ENCODE peak calls at places on chromosomes 2 and 18, in five cellular contexts. One of them, this sample, is unnamed.

GRCh38 chr18:34258176-34258575 is 33.5 kb upstream of the NOL4 start:
- DNase-seq in HCT116: no peak
- DNase-seq in endothelial cell of umbilical vein: no peak
- DNase-seq in colonic mucosa: no peak
- DNase-seq in fibroblast of lung: no peak
- DNase-seq in this sample: no peak

GRCh38 chr18:67035026-67035425 is 431.1 kb upstream of the CDH19 start:
- DNase-seq in HCT116: no peak
- DNase-seq in endothelial cell of umbilical vein: no peak
- DNase-seq in colonic mucosa: no peak
- DNase-seq in fibroblast of lung: no peak
- DNase-seq in this sample: no peak

GRCh38 chr2:134550566-134551164 is 168.1 kb downstream of the TMEM163 start:
- DNase-seq in fibroblast of lung: no peak
- DNase-seq in HCT116: no peak
- DNase-seq in endothelial cell of umbilical vein: no peak
- DNase-seq in colonic mucosa: no peak
- DNase-seq in this sample: no peak

GRCh38 chr2:128288781-128289180 is 29.9 kb downstream of the HS6ST1 start:
- DNase-seq in colonic mucosa: no peak
- DNase-seq in HCT116: no peak
- DNase-seq in endothelial cell of umbilical vein: no peak
- DNase-seq in fibroblast of lung: no peak
- DNase-seq in this sample: no peak

GRCh38 chr2:132038179-132038882 is 123.4 kb downstream of the ANKRD30BL start:
- DNase-seq in fibroblast of lung: no peak
- DNase-seq in HCT116: no peak
- DNase-seq in colonic mucosa: no peak
- DNase-seq in endothelial cell of umbilical vein: no peak
- DNase-seq in this sample: no peak

GRCh38 chr2:239255643-239256042 is 145.2 kb downstream of the HDAC4 start:
- DNase-seq in endothelial cell of umbilical vein: no peak
- DNase-seq in HCT116: no peak
- DNase-seq in colonic mucosa: no peak
- DNase-seq in fibroblast of lung: no peak
- DNase-seq in this sample: no peak

GRCh38 chr2:201470821-201471731 is 19.5 kb downstream of the STRADB start:
- DNase-seq in HCT116: no peak
- DNase-seq in colonic mucosa: no peak
- DNase-seq in fibroblast of lung: peak
- DNase-seq in endothelial cell of umbilical vein: no peak
- DNase-seq in this sample: no peak

GRCh38 chr2:72497761-72498160 is 328.1 kb downstream of the EXOC6B start:
- DNase-seq in endothelial cell of umbilical vein: no peak
- DNase-seq in HCT116: no peak
- DNase-seq in colonic mucosa: no peak
- DNase-seq in fibroblast of lung: peak
- DNase-seq in this sample: no peak

GRCh38 chr2:125797192-125797591 is 858.8 kb upstream of the GYPC start:
- DNase-seq in endothelial cell of umbilical vein: no peak
- DNase-seq in HCT116: no peak
- DNase-seq in colonic mucosa: no peak
- DNase-seq in fibroblast of lung: no peak
- DNase-seq in this sample: no peak

GRCh38 chr2:39736593-39736992 is 42.5 kb downstream of the THUMPD2 start:
- DNase-seq in endothelial cell of umbilical vein: no peak
- DNase-seq in colonic mucosa: no peak
- DNase-seq in fibroblast of lung: peak
- DNase-seq in HCT116: no peak
- DNase-seq in this sample: peak

GRCh38 chr2:8134105-8134903 is 547.6 kb upstream of the ID2 start:
- DNase-seq in colonic mucosa: peak
- DNase-seq in endothelial cell of umbilical vein: peak
- DNase-seq in HCT116: no peak
- DNase-seq in fibroblast of lung: no peak
- DNase-seq in this sample: no peak
- H3K27ac ChIP-seq in colonic mucosa: peak
- H3K27ac ChIP-seq in endothelial cell of umbilical vein: no peak
- H3K27ac ChIP-seq in HCT116: no peak
- H3K27ac ChIP-seq in fibroblast of lung: no peak
- H3K27ac ChIP-seq in this sample: no peak

DNA sequence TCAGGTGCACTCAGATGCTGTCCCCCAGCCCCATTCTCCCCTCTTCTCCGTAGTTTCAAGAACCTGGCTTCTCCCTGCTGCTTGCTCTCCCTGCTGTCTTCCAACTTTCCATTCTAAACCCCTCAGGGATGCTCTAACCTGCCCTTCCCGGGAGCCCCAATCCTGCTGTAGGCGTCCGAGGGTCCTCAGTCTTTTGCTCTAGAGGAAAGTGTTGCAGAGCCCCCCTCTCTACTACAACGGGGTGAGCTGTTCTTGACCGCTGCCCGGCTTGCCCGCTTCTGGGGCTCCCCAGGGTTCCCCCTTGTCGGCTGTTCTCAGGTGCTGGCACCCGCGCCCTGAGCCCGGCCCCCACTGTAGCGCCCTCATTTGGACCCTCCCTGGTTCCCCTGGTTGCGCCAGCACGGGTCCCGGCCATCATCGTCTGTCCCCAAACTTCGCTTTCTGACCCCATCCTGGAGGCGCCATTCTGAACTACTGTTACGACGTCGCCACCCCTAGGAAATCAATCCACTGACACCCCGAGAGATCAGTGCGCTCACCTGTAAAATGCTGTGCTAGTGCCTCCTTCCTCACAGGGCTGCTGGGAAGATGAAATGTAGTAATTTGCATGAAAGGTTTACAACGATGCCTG is 31.9 kb upstream of the REG3G start:
- DNase-seq in fibroblast of lung: no peak
- DNase-seq in endothelial cell of umbilical vein: no peak
- DNase-seq in colonic mucosa: no peak
- DNase-seq in HCT116: no peak
- DNase-seq in this sample: no peak
- H3K27ac ChIP-seq in fibroblast of lung: no peak
- H3K27ac ChIP-seq in endothelial cell of umbilical vein: no peak
- H3K27ac ChIP-seq in colonic mucosa: no peak
- H3K27ac ChIP-seq in HCT116: no peak
- H3K27ac ChIP-seq in this sample: no peak

GRCh38 chr2:195710407-195710806 is 53.4 kb downstream of the SLC39A10 start:
- DNase-seq in fibroblast of lung: peak
- DNase-seq in endothelial cell of umbilical vein: no peak
- DNase-seq in colonic mucosa: no peak
- DNase-seq in HCT116: no peak
- DNase-seq in this sample: peak
- H3K27ac ChIP-seq in fibroblast of lung: peak
- H3K27ac ChIP-seq in endothelial cell of umbilical vein: no peak
- H3K27ac ChIP-seq in colonic mucosa: no peak
- H3K27ac ChIP-seq in HCT116: no peak
- H3K27ac ChIP-seq in this sample: peak

GRCh38 chr2:66571873-66572272 is 136.9 kb downstream of the MEIS1 start:
- DNase-seq in HCT116: no peak
- DNase-seq in colonic mucosa: no peak
- DNase-seq in endothelial cell of umbilical vein: no peak
- DNase-seq in fibroblast of lung: peak
- DNase-seq in this sample: no peak

GRCh38 chr2:66575625-66576371 is 140.9 kb downstream of the MEIS1 start:
- DNase-seq in fibroblast of lung: peak
- DNase-seq in colonic mucosa: peak
- DNase-seq in endothelial cell of umbilical vein: peak
- DNase-seq in HCT116: no peak
- DNase-seq in this sample: peak

GRCh38 chr2:66574701-66575624 is 140.0 kb downstream of the MEIS1 start:
- DNase-seq in endothelial cell of umbilical vein: peak
- DNase-seq in HCT116: no peak
- DNase-seq in fibroblast of lung: peak
- DNase-seq in colonic mucosa: peak
- DNase-seq in this sample: peak

GRCh38 chr2:66573866-66574265 is 138.9 kb downstream of the MEIS1 start:
- DNase-seq in colonic mucosa: no peak
- DNase-seq in endothelial cell of umbilical vein: no peak
- DNase-seq in HCT116: no peak
- DNase-seq in fibroblast of lung: peak
- DNase-seq in this sample: no peak

GRCh38 chr2:66573412-66573811 is 138.5 kb downstream of the MEIS1 start:
- DNase-seq in HCT116: no peak
- DNase-seq in endothelial cell of umbilical vein: no peak
- DNase-seq in fibroblast of lung: no peak
- DNase-seq in colonic mucosa: no peak
- DNase-seq in this sample: no peak
- H3K27ac ChIP-seq in HCT116: no peak
- H3K27ac ChIP-seq in endothelial cell of umbilical vein: no peak
- H3K27ac ChIP-seq in fibroblast of lung: peak
- H3K27ac ChIP-seq in colonic mucosa: no peak
- H3K27ac ChIP-seq in this sample: no peak

DNA sequence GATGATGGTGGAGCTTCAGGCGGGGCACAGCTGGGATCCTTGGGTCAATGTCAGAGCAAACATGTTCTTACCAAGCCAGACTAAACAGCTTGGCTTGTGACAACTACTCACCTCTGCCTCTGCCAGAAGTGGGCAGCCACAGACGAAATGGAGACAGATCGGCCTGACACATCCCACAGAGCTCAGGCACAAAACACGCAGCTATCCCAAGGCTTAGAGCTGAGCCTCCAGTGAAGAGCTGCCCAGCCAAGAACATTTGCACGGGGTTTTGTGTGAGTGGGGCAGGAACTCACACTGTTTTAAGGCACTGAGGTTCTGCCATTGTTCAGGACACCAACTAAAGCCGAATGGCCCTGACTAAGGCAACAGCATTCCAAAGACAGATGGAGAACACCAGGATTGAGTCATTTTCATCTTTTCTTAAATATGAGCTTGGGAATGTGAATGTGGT is 12.8 kb downstream of the PXDN start:
- DNase-seq in colonic mucosa: no peak
- DNase-seq in HCT116: no peak
- DNase-seq in endothelial cell of umbilical vein: no peak
- DNase-seq in fibroblast of lung: peak
- DNase-seq in this sample: peak
- H3K27ac ChIP-seq in colonic mucosa: peak
- H3K27ac ChIP-seq in HCT116: no peak
- H3K27ac ChIP-seq in endothelial cell of umbilical vein: peak
- H3K27ac ChIP-seq in fibroblast of lung: peak
- H3K27ac ChIP-seq in this sample: peak

GRCh38 chr2:2328847-2329246 is 2.2 kb downstream of the MYT1L start:
- DNase-seq in endothelial cell of umbilical vein: no peak
- DNase-seq in HCT116: no peak
- DNase-seq in colonic mucosa: no peak
- DNase-seq in fibroblast of lung: no peak
- DNase-seq in this sample: no peak
- H3K27ac ChIP-seq in endothelial cell of umbilical vein: no peak
- H3K27ac ChIP-seq in HCT116: no peak
- H3K27ac ChIP-seq in colonic mucosa: no peak
- H3K27ac ChIP-seq in fibroblast of lung: no peak
- H3K27ac ChIP-seq in this sample: no peak

GRCh38 chr2:10514287-10514686 is 66.2 kb upstream of the ODC1 start:
- DNase-seq in fibroblast of lung: no peak
- DNase-seq in endothelial cell of umbilical vein: no peak
- DNase-seq in colonic mucosa: no peak
- DNase-seq in HCT116: no peak
- DNase-seq in this sample: no peak

GRCh38 chr2:10515887-10516286 is 67.8 kb upstream of the ODC1 start:
- DNase-seq in HCT116: no peak
- DNase-seq in endothelial cell of umbilical vein: no peak
- DNase-seq in fibroblast of lung: no peak
- DNase-seq in colonic mucosa: no peak
- DNase-seq in this sample: no peak

GRCh38 chr2:10517351-10518043 is 69.4 kb upstream of the ODC1 start:
- DNase-seq in colonic mucosa: no peak
- DNase-seq in HCT116: no peak
- DNase-seq in endothelial cell of umbilical vein: no peak
- DNase-seq in fibroblast of lung: no peak
- DNase-seq in this sample: peak

GRCh38 chr2:10513201-10513600 is 65.1 kb upstream of the ODC1 start:
- DNase-seq in endothelial cell of umbilical vein: no peak
- DNase-seq in fibroblast of lung: no peak
- DNase-seq in HCT116: no peak
- DNase-seq in colonic mucosa: no peak
- DNase-seq in this sample: no peak

GRCh38 chr2:10514743-10515142 is 66.6 kb upstream of the ODC1 start:
- DNase-seq in HCT116: no peak
- DNase-seq in fibroblast of lung: peak
- DNase-seq in colonic mucosa: no peak
- DNase-seq in endothelial cell of umbilical vein: no peak
- DNase-seq in this sample: peak
- H3K27ac ChIP-seq in HCT116: no peak
- H3K27ac ChIP-seq in fibroblast of lung: no peak
- H3K27ac ChIP-seq in colonic mucosa: no peak
- H3K27ac ChIP-seq in endothelial cell of umbilical vein: no peak
- H3K27ac ChIP-seq in this sample: peak

GRCh38 chr2:143937563-143938346 is 582.2 kb downstream of the ZEB2 start:
- DNase-seq in endothelial cell of umbilical vein: peak
- DNase-seq in colonic mucosa: no peak
- DNase-seq in fibroblast of lung: peak
- DNase-seq in HCT116: no peak
- DNase-seq in this sample: no peak
- H3K27ac ChIP-seq in endothelial cell of umbilical vein: no peak
- H3K27ac ChIP-seq in colonic mucosa: peak
- H3K27ac ChIP-seq in fibroblast of lung: peak
- H3K27ac ChIP-seq in HCT116: no peak
- H3K27ac ChIP-seq in this sample: no peak

GRCh38 chr2:225117061-225117716 is 74.9 kb upstream of the DOCK10 start:
- DNase-seq in colonic mucosa: no peak
- DNase-seq in HCT116: no peak
- DNase-seq in fibroblast of lung: peak
- DNase-seq in endothelial cell of umbilical vein: no peak
- DNase-seq in this sample: no peak

GRCh38 chr2:225124311-225124832 is 82.1 kb upstream of the DOCK10 start:
- DNase-seq in endothelial cell of umbilical vein: no peak
- DNase-seq in colonic mucosa: no peak
- DNase-seq in fibroblast of lung: no peak
- DNase-seq in HCT116: no peak
- DNase-seq in this sample: no peak

GRCh38 chr2:225122582-225123486 is 80.6 kb upstream of the DOCK10 start:
- DNase-seq in fibroblast of lung: peak
- DNase-seq in HCT116: no peak
- DNase-seq in endothelial cell of umbilical vein: peak
- DNase-seq in colonic mucosa: peak
- DNase-seq in this sample: no peak

GRCh38 chr2:225122007-225122406 is 79.7 kb upstream of the DOCK10 start:
- DNase-seq in HCT116: no peak
- DNase-seq in fibroblast of lung: no peak
- DNase-seq in colonic mucosa: no peak
- DNase-seq in endothelial cell of umbilical vein: no peak
- DNase-seq in this sample: no peak

DNA sequence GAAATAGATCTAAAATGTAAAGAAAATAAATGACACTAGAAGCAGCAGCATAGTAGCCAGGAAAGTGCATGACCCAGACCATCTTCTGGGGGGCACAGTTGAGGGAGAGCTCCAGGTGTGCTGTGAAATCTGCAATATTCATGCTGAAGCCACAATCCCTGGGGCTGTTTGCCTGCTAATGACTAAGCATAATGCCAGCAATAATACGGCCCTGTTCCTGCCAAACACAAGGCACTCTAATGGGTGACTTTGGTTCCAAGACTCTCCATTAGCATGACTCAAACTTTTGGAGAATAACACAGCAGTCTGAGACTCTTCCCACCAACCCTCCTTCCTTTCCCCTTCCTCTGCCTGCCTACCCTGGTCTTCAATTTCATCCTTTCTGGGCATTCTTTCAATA is 77.9 kb upstream of the DOCK10 start:
- DNase-seq in HCT116: no peak
- DNase-seq in fibroblast of lung: peak
- DNase-seq in colonic mucosa: no peak
- DNase-seq in endothelial cell of umbilical vein: no peak
- DNase-seq in this sample: no peak
- H3K27ac ChIP-seq in HCT116: no peak
- H3K27ac ChIP-seq in fibroblast of lung: no peak
- H3K27ac ChIP-seq in colonic mucosa: no peak
- H3K27ac ChIP-seq in endothelial cell of umbilical vein: no peak
- H3K27ac ChIP-seq in this sample: no peak